ENCODE peak calls at places on chromosomes 3 and 15, in six cellular contexts. Q is Karpas-422; N is IMR-90; C is K562; I is hepatocyte; X is CD8-positive, alpha-beta T cell. S is an unnamed sample.

GRCh38 chr3:127889976-127890650 is 24.9 kb upstream of the KBTBD12 start:
- DNase-seq in Q (no peak), N (no peak), C (no peak), I (peak; percentile 29), X (no peak), S (no peak)

GRCh38 chr3:133475245-133476010 is 75.6 kb downstream of the BFSP2 start:
- DNase-seq in Q (peak; percentile 91), N (no peak), C (no peak), I (peak; percentile 47), X (no peak), S (no peak)

GRCh38 chr15:90598053-90598577 is 68.4 kb downstream of the CRTC3 start:
- DNase-seq in Q (no peak), N (no peak), C (peak; percentile 88), I (peak; percentile 45), X (no peak), S (no peak)

GRCh38 chr15:68658151-68658550 is 79.4 kb downstream of the CORO2B start:
- DNase-seq in Q (no peak), N (no peak), C (no peak), I (no peak), X (no peak), S (no peak)

GRCh38 chr3:50165388-50166308 is 10.5 kb downstream of the SEMA3F start:
- DNase-seq in Q (no peak), N (peak; percentile 47), C (no peak), I (no peak), X (no peak), S (no peak)

GRCh38 chr15:35055416-35056105 is 29.5 kb downstream of the NANOGP8 start:
- DNase-seq in Q (no peak), N (no peak), C (no peak), I (no peak), X (no peak), S (no peak)

GRCh38 chr15:31362121-31362520 is 35.5 kb downstream of the KLF13 start:
- DNase-seq in Q (no peak), N (no peak), C (no peak), I (no peak), X (no peak), S (no peak)

GRCh38 chr3:49377483-49377882 is 19.3 kb upstream of the GPX1 start:
- DNase-seq in Q (peak; percentile 56), N (peak; percentile 38), C (no peak), I (no peak), X (no peak), S (peak; percentile 71)

GRCh38 chr15:68311859-68312557 is 34.5 kb downstream of the FEM1B start:
- DNase-seq in Q (no peak), N (no peak), C (no peak), I (no peak), X (no peak), S (no peak)

GRCh38 chr3:10547841-10548783 is 42.7 kb upstream of the ATP2B2 start:
- DNase-seq in Q (no peak), N (no peak), C (no peak), I (no peak), X (no peak), S (no peak)

GRCh38 chr3:84126160-84126559 is 832.6 kb upstream of the CADM2 start:
- DNase-seq in Q (no peak), N (no peak), C (no peak), I (no peak), X (no peak), S (no peak)

GRCh38 chr3:49015765-49016164 is 2.6 kb downstream of the DALRD3 start:
- DNase-seq in Q (no peak), N (no peak), C (no peak), I (no peak), X (no peak), S (no peak)

GRCh38 chr15:42348083-42348482 is 11.2 kb upstream of the CAPN3 start:
- DNase-seq in Q (no peak), N (peak; percentile 83), C (no peak), I (no peak), X (no peak), S (peak; percentile 46)

GRCh38 chr3:21795152-21795837 is 44.3 kb upstream of the ZNF385D start:
- DNase-seq in Q (no peak), N (no peak), C (no peak), I (no peak), X (no peak), S (no peak)

DNA sequence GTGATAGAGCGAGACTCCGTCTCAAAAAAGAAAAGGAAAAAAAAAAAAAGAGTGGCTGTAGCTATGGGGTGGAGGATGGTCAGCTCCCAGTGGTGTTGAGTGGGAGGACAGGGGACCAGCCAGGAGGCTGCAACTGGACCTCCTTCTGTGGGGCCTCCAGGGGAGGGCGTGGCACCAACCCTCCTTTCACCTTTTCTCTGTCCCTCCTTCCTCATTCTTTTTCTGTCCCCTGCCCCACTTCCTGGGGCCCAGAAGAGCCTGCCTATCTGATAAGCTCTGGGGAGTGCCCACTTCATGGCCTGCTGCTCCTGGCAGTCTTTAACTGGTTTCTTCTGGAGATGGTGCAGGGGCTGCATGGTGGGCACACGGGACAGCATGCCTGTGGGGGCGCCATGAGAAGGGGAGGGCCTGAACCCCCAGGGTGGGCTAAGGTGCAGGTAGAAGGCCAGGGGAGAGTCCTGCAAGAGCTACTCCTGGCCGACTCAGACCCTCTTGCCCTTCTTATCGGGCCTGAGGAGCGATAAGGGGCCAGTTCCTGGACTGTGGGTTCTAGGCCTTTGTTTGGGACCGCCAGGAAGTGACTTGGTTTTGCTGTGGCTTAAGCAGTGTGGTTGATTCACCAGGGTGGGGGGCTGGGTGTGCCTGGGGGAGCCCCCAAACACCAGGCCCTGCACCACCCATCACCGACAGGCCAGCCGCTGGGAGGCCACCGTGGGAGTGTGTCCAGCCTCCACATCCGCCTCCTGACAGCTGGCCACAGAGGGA is 49.4 kb upstream of the FLNB start:
- DNase-seq in Q (peak; percentile 47), N (no peak), C (peak; percentile 38), I (peak; percentile 44), X (no peak), S (no peak)
- H3K27ac ChIP-seq in Q (no peak overlapping the region), N (no peak overlapping the region), C (peak overlapping the region; percentile 59), I (peak overlapping the region; percentile 79), X (no peak overlapping the region), S (peak overlapping the region; percentile 57)

DNA sequence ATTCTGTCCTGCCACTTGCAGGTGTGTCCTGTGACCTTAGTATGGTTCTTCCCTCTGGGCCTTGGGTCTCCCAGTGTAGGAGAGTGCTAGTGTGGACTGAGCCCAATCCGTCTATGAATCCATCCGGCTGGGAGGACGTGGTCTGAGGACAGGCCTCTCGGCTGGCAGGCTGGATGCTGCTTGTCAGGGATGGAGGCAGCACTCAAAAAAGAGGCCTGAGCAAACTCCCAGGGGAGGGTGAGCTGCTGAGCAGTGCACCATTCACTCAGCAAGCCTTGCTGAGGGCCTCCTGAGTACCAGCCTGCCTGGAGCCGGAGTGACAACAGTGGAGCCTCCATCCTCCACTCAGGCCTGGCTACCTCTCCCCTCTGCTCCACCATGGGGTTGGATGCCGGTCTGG is 1.7 kb upstream of the DUSP7 start:
- DNase-seq in Q (peak; percentile 71), N (no peak), C (no peak), I (no peak), X (no peak), S (no peak)
- H3K27ac ChIP-seq in Q (no peak overlapping the region), N (no peak overlapping the region), C (no peak overlapping the region), I (peak overlapping the region; percentile 77), X (no peak overlapping the region), S (no peak overlapping the region)

GRCh38 chr3:98900265-98901031 is 1.0 kb downstream of the DCBLD2 start:
- DNase-seq in Q (no peak), N (no peak), C (no peak), I (no peak), X (no peak), S (no peak)
- H3K27ac ChIP-seq in Q (no peak overlapping the region), N (peak overlapping the region; percentile 86), C (no peak overlapping the region), I (peak overlapping the region; percentile 88), X (no peak overlapping the region), S (peak overlapping the region; percentile 84)

DNA sequence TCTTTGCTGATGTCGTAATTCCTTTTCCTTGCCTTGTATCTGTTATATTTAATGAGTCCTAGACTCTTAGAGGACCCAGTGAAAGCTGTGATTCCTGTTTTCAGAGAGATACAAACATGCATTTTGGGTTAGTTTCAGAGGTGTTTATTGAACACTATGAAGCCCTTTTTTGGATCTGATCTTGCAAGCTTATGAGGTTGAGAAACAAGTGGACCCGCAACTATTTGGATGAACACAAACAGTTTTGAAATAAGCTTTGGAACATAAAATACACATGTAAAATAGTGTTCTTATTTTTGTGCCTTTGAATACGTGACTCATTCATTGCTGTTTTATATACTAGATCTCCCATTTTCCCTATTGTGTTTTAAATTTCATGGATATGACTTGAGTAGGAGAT is 33.5 kb downstream of the SNRK start:
- DNase-seq in Q (no peak), N (no peak), C (no peak), I (no peak), X (no peak), S (no peak)
- H3K27ac ChIP-seq in Q (no peak overlapping the region), N (no peak overlapping the region), C (no peak overlapping the region), I (no peak overlapping the region), X (no peak overlapping the region), S (no peak overlapping the region)

S was measured in brain microvascular endothelial cell.